ENCODE peak calls at places on chromosomes 2 and 18, in seven cellular contexts. W, M, H, R, K, Q and Y are unnamed samples.

GRCh38 chr2:143808166-143808565 is 678.9 kb downstream of the ARHGAP15 start:
- DNase-seq in H (no peak), Q (no peak), M (no peak), R (no peak), K (no peak), W (no peak), Y (no peak)

GRCh38 chr2:7672027-7672684 is 754.9 kb downstream of the RNF144A start:
- DNase-seq in K (peak; percentile 9), Q (peak; percentile 73), W (peak; percentile 68), R (peak; percentile 76), H (peak; percentile 88), M (peak; percentile 19), Y (peak; percentile 57)

GRCh38 chr2:11073791-11074190 is 81.5 kb upstream of the SLC66A3 start:
- DNase-seq in R (no peak), K (no peak), M (no peak), Q (no peak), H (no peak), W (no peak), Y (no peak)

GRCh38 chr2:174606336-174606735 is 8.7 kb upstream of the WIPF1 start:
- DNase-seq in H (no peak), K (peak; percentile 69), R (no peak), Q (no peak), M (no peak), W (no peak), Y (no peak)

GRCh38 chr2:137964066-137964858 is at the start of gene HNMT:
- DNase-seq in R (peak; percentile 25), M (no peak), W (peak; percentile 18), K (peak; percentile 51), Q (no peak), H (peak; percentile 80), Y (no peak)

GRCh38 chr2:100944617-100945432 is 57.3 kb upstream of the RPL31 start:
- DNase-seq in Q (no peak), M (no peak), K (no peak), H (no peak), R (no peak), W (no peak), Y (no peak)

GRCh38 chr18:42271656-42272355 is 316.8 kb downstream of the PIK3C3 start:
- DNase-seq in H (peak; percentile 13), M (no peak), Q (no peak), R (no peak), K (no peak), W (no peak), Y (no peak)

GRCh38 chr2:204533629-204534370 is 11.5 kb upstream of the PARD3B start:
- DNase-seq in K (no peak), W (no peak), M (no peak), R (no peak), Q (no peak), H (no peak), Y (no peak)

GRCh38 chr2:11540996-11541692 is 7.3 kb downstream of the GREB1 start:
- DNase-seq in K (no peak), Q (no peak), R (no peak), W (no peak), M (no peak), H (no peak), Y (no peak)

GRCh38 chr2:7026740-7027139 is 109.5 kb downstream of the RNF144A start:
- DNase-seq in Q (no peak), M (no peak), R (peak; percentile 31), K (no peak), W (no peak), H (peak; percentile 39), Y (no peak)

GRCh38 chr2:134245340-134245984 is 8.4 kb upstream of the MGAT5 start:
- DNase-seq in K (peak; percentile 64), Q (peak; percentile 81), R (peak; percentile 80), M (peak; percentile 67), W (peak; percentile 75), H (peak; percentile 74), Y (peak; percentile 52)

GRCh38 chr2:64192080-64192479 is 47.9 kb upstream of the PELI1 start:
- DNase-seq in W (no peak), R (no peak), H (no peak), M (no peak), Q (no peak), K (no peak), Y (no peak)

GRCh38 chr2:207505728-207506127 is 24.0 kb upstream of the CREB1 start:
- DNase-seq in R (no peak), Q (no peak), W (no peak), M (no peak), H (no peak), K (peak; percentile 64), Y (peak; percentile 35)

GRCh38 chr2:8543412-8544167 is 138.3 kb upstream of the ID2 start:
- DNase-seq in Q (no peak), R (no peak), K (peak; percentile 21), W (no peak), H (no peak), M (no peak), Y (no peak)

GRCh38 chr2:196077821-196078220 is 9.2 kb upstream of the DNAH7 start:
- DNase-seq in M (no peak), Q (no peak), W (no peak), R (no peak), K (no peak), H (no peak), Y (no peak)

GRCh38 chr2:38498039-38498438 is 104.7 kb downstream of the HNRNPLL start:
- DNase-seq in R (no peak), H (peak; percentile 10), M (no peak), W (no peak), Q (peak; percentile 28), K (no peak), Y (no peak)

GRCh38 chr2:239361311-239361642 is 39.5 kb downstream of the HDAC4 start:
- DNase-seq in R (no peak), Q (no peak), M (no peak), K (no peak), W (no peak), H (no peak), Y (peak; percentile 63)

GRCh38 chr2:182784777-182785176 is 68.7 kb downstream of the DNAJC10 start:
- DNase-seq in Q (no peak), H (no peak), W (no peak), M (no peak), K (peak; percentile 36), R (no peak), Y (peak; percentile 4)

GRCh38 chr2:209519911-209520310 is 96.1 kb downstream of the MAP2 start:
- DNase-seq in K (no peak), H (no peak), R (no peak), Q (peak; percentile 53), W (no peak), M (no peak), Y (no peak)

GRCh38 chr2:192535956-192536685 is 341.4 kb upstream of the TMEFF2 start:
- DNase-seq in K (no peak), H (no peak), Q (no peak), M (no peak), W (no peak), R (no peak), Y (no peak)

GRCh38 chr2:100924520-100925451 is 77.3 kb upstream of the RPL31 start:
- DNase-seq in H (no peak), R (no peak), M (no peak), Q (no peak), W (no peak), K (no peak), Y (no peak)

GRCh38 chr2:8574196-8575010 is 107.5 kb upstream of the ID2 start:
- DNase-seq in W (no peak), H (peak; percentile 64), M (no peak), Q (no peak), R (no peak), K (no peak), Y (no peak)

GRCh38 chr18:80244167-80244566 is 3.1 kb downstream of the PARD6G start:
- DNase-seq in M (no peak), Q (no peak), W (no peak), R (no peak), H (no peak), K (no peak), Y (no peak)